ENCODE peak calls at places on chromosomes 3 and 15, in seven cellular contexts. One of them, this sample, is unnamed.

GRCh38 chr15:90576711-90577389 is 47.1 kb downstream of the CRTC3 start:
- DNase-seq in hepatocyte: no peak
- DNase-seq in progenitor cell of endocrine pancreas: no peak
- DNase-seq in fibroblast of the aortic adventitia: no peak
- DNase-seq in WTC11: no peak
- DNase-seq in psoas muscle: no peak
- DNase-seq in tibial nerve: no peak
- DNase-seq in this sample: no peak

GRCh38 chr3:123584988-123585937 is at the start of gene HACD2:
- DNase-seq in fibroblast of the aortic adventitia: peak
- DNase-seq in progenitor cell of endocrine pancreas: peak
- DNase-seq in tibial nerve: peak
- DNase-seq in WTC11: peak
- DNase-seq in psoas muscle: peak
- DNase-seq in hepatocyte: peak
- DNase-seq in this sample: peak

GRCh38 chr3:171753665-171754408 is 56.4 kb downstream of the PLD1 start:
- DNase-seq in psoas muscle: no peak
- DNase-seq in fibroblast of the aortic adventitia: peak
- DNase-seq in tibial nerve: no peak
- DNase-seq in hepatocyte: no peak
- DNase-seq in WTC11: no peak
- DNase-seq in progenitor cell of endocrine pancreas: no peak
- DNase-seq in this sample: peak

GRCh38 chr15:81052046-81052445 is 51.3 kb downstream of the TLNRD1 start:
- DNase-seq in hepatocyte: no peak
- DNase-seq in progenitor cell of endocrine pancreas: no peak
- DNase-seq in WTC11: no peak
- DNase-seq in psoas muscle: no peak
- DNase-seq in tibial nerve: no peak
- DNase-seq in fibroblast of the aortic adventitia: no peak
- DNase-seq in this sample: no peak

GRCh38 chr15:58260186-58260910 is 122.2 kb downstream of the AQP9 start:
- DNase-seq in fibroblast of the aortic adventitia: no peak
- DNase-seq in psoas muscle: no peak
- DNase-seq in tibial nerve: no peak
- DNase-seq in WTC11: no peak
- DNase-seq in progenitor cell of endocrine pancreas: no peak
- DNase-seq in hepatocyte: no peak
- DNase-seq in this sample: peak

GRCh38 chr15:63370764-63371163 is 10.9 kb downstream of the CA12 start:
- DNase-seq in progenitor cell of endocrine pancreas: no peak
- DNase-seq in WTC11: no peak
- DNase-seq in tibial nerve: no peak
- DNase-seq in psoas muscle: no peak
- DNase-seq in fibroblast of the aortic adventitia: no peak
- DNase-seq in hepatocyte: no peak
- DNase-seq in this sample: no peak

GRCh38 chr15:31306426-31307269 is 20.0 kb upstream of the KLF13 start:
- DNase-seq in hepatocyte: peak
- DNase-seq in psoas muscle: no peak
- DNase-seq in fibroblast of the aortic adventitia: no peak
- DNase-seq in progenitor cell of endocrine pancreas: no peak
- DNase-seq in tibial nerve: no peak
- DNase-seq in WTC11: peak
- DNase-seq in this sample: no peak

GRCh38 chr3:64621726-64622400 is 65.9 kb downstream of the ADAMTS9 start:
- DNase-seq in psoas muscle: no peak
- DNase-seq in WTC11: no peak
- DNase-seq in hepatocyte: no peak
- DNase-seq in fibroblast of the aortic adventitia: peak
- DNase-seq in tibial nerve: no peak
- DNase-seq in progenitor cell of endocrine pancreas: no peak
- DNase-seq in this sample: no peak

GRCh38 chr3:169146112-169146665 is 517.3 kb downstream of the MECOM start:
- DNase-seq in psoas muscle: peak
- DNase-seq in progenitor cell of endocrine pancreas: peak
- DNase-seq in fibroblast of the aortic adventitia: peak
- DNase-seq in WTC11: peak
- DNase-seq in hepatocyte: peak
- DNase-seq in tibial nerve: no peak
- DNase-seq in this sample: peak

GRCh38 chr3:106839576-106840280 is 537.5 kb upstream of the CCDC54 start:
- DNase-seq in fibroblast of the aortic adventitia: peak
- DNase-seq in progenitor cell of endocrine pancreas: no peak
- DNase-seq in hepatocyte: no peak
- DNase-seq in psoas muscle: no peak
- DNase-seq in WTC11: no peak
- DNase-seq in tibial nerve: no peak
- DNase-seq in this sample: peak

GRCh38 chr15:55764398-55764797 is 21.4 kb upstream of the PRTG start:
- DNase-seq in fibroblast of the aortic adventitia: no peak
- DNase-seq in hepatocyte: no peak
- DNase-seq in WTC11: no peak
- DNase-seq in progenitor cell of endocrine pancreas: no peak
- DNase-seq in psoas muscle: no peak
- DNase-seq in tibial nerve: no peak
- DNase-seq in this sample: no peak

GRCh38 chr3:118636841-118637240 is 397.8 kb downstream of the IGSF11 start:
- DNase-seq in progenitor cell of endocrine pancreas: no peak
- DNase-seq in psoas muscle: no peak
- DNase-seq in fibroblast of the aortic adventitia: no peak
- DNase-seq in WTC11: no peak
- DNase-seq in tibial nerve: no peak
- DNase-seq in hepatocyte: peak
- DNase-seq in this sample: no peak

DNA sequence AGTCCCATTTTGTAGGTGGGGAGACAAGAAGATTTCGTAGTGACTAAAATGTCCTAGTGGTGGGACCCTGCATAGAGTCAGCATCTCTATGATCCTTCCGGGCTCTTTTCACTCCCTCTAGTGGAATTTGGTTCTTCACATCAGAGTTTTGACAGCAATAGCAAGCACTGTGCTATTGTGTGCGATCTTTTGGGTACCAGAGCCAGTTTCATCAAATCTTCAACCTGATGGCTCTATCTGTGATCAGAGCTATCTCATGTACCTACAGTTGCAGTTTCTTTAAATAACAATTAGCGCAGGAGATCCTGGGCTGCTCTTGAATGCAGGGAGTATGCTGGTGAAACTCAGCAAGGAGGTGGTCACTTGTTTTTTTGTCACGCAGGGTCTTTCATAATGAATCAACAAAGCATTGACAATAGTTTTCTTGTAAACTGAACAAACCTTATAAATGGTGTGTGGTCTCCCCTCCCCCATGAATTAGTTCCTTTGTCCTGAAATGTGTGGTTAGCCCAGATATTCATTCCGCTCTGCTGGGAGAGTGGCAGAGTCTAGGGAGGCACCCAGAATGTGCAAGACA is 257.2 kb upstream of the SOX2 start:
- DNase-seq in progenitor cell of endocrine pancreas: no peak
- DNase-seq in WTC11: no peak
- DNase-seq in hepatocyte: no peak
- DNase-seq in fibroblast of the aortic adventitia: no peak
- DNase-seq in psoas muscle: no peak
- DNase-seq in tibial nerve: no peak
- DNase-seq in this sample: no peak
- TF ChIP-seq CTCF in progenitor cell of endocrine pancreas: no peak
- TF ChIP-seq CTCF in WTC11: no peak
- TF ChIP-seq CTCF in hepatocyte: no peak
- TF ChIP-seq CTCF in fibroblast of the aortic adventitia: no peak
- TF ChIP-seq CTCF in psoas muscle: no peak
- TF ChIP-seq CTCF in tibial nerve: no peak
- TF ChIP-seq CTCF in this sample: no peak

GRCh38 chr3:73094951-73095350 is 33.5 kb downstream of the EBLN2 start:
- DNase-seq in hepatocyte: peak
- DNase-seq in tibial nerve: no peak
- DNase-seq in fibroblast of the aortic adventitia: no peak
- DNase-seq in WTC11: peak
- DNase-seq in psoas muscle: no peak
- DNase-seq in progenitor cell of endocrine pancreas: no peak
- DNase-seq in this sample: no peak
- TF ChIP-seq CTCF in hepatocyte: no peak
- TF ChIP-seq CTCF in tibial nerve: no peak
- TF ChIP-seq CTCF in fibroblast of the aortic adventitia: no peak
- TF ChIP-seq CTCF in WTC11: no peak
- TF ChIP-seq CTCF in psoas muscle: no peak
- TF ChIP-seq CTCF in progenitor cell of endocrine pancreas: no peak
- TF ChIP-seq CTCF in this sample: no peak

DNA sequence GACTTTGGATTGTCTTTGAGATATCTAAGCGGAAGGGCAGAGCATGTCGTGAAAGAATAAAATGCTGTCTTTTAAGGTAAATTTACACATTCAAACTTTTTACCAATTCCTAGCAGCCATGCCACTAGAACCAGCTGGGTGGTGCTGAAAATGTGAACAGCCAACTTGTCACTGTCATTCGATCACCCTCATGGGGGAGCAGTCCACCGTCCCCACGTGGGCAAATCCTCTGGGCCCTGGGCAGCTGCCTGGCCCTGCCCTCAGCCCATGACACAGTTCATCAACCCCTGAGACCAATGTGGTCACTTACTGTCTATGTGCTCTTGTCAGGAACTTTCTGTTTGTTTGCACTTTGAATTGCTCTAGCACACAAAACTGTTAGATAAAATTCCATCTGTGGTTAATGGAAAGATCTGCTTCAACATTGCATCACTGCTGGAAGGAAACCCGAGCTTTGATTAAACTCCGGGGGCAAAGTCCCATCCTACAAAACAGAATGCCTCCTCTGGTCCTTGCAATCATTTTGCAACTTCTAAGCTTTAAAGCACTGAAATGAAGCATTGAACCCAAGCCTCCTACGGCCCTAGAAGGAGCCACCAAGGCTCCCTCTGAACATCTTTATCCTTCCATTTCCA is 50.1 kb downstream of the PCSK6 start:
- DNase-seq in fibroblast of the aortic adventitia: peak
- DNase-seq in WTC11: no peak
- DNase-seq in progenitor cell of endocrine pancreas: no peak
- DNase-seq in hepatocyte: peak
- DNase-seq in tibial nerve: peak
- DNase-seq in psoas muscle: peak
- DNase-seq in this sample: peak
- TF ChIP-seq CTCF in fibroblast of the aortic adventitia: no peak
- TF ChIP-seq CTCF in WTC11: no peak
- TF ChIP-seq CTCF in progenitor cell of endocrine pancreas: no peak
- TF ChIP-seq CTCF in hepatocyte: no peak
- TF ChIP-seq CTCF in tibial nerve: no peak
- TF ChIP-seq CTCF in psoas muscle: no peak
- TF ChIP-seq CTCF in this sample: no peak

DNA sequence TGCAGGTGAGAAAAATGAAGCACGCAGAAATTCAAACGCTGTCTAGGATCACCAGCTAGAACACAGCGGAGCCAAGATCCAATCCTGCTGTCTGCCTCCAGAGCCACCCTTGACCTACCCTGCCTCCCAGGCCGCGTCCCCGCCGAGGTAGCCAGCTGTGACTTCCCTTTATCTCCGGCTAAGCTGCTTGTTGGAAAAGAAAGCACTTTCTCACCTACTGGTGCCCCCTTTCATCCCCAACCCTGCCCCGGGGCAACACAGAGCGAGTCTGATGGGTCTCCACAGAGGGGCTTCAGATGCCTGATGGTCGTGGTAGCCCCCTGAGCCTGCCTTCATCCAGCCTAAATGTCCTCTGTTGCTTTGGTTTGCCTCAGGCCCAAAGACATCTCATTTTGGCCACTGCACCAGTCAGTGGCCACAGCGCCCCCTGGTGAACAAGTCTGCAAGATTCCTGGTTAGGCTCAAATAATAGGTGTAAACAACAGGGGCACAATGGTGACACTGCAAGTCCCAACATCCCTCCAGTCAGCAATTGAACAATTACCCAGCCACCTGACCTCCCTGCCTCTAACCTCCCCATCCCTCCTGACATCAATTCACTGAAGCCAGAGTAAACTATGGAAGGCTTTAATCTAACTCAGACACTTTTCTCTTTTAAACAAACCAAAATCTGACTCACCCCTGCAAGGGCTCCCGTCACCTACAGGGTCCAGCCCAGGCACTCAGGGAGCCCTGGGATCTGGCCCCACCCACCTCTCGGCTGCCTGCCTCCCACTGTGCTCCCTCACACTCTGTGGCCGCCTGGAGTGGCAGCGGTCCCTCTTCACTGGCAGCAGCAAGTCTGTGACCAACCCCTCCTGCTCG is 27.3 kb upstream of the BCL2L10 start:
- DNase-seq in tibial nerve: peak
- DNase-seq in progenitor cell of endocrine pancreas: peak
- DNase-seq in fibroblast of the aortic adventitia: peak
- DNase-seq in WTC11: peak
- DNase-seq in hepatocyte: peak
- DNase-seq in psoas muscle: peak
- DNase-seq in this sample: peak
- TF ChIP-seq CTCF in tibial nerve: peak
- TF ChIP-seq CTCF in progenitor cell of endocrine pancreas: peak
- TF ChIP-seq CTCF in fibroblast of the aortic adventitia: peak
- TF ChIP-seq CTCF in WTC11: peak
- TF ChIP-seq CTCF in hepatocyte: peak
- TF ChIP-seq CTCF in psoas muscle: peak
- TF ChIP-seq CTCF in this sample: peak

DNA sequence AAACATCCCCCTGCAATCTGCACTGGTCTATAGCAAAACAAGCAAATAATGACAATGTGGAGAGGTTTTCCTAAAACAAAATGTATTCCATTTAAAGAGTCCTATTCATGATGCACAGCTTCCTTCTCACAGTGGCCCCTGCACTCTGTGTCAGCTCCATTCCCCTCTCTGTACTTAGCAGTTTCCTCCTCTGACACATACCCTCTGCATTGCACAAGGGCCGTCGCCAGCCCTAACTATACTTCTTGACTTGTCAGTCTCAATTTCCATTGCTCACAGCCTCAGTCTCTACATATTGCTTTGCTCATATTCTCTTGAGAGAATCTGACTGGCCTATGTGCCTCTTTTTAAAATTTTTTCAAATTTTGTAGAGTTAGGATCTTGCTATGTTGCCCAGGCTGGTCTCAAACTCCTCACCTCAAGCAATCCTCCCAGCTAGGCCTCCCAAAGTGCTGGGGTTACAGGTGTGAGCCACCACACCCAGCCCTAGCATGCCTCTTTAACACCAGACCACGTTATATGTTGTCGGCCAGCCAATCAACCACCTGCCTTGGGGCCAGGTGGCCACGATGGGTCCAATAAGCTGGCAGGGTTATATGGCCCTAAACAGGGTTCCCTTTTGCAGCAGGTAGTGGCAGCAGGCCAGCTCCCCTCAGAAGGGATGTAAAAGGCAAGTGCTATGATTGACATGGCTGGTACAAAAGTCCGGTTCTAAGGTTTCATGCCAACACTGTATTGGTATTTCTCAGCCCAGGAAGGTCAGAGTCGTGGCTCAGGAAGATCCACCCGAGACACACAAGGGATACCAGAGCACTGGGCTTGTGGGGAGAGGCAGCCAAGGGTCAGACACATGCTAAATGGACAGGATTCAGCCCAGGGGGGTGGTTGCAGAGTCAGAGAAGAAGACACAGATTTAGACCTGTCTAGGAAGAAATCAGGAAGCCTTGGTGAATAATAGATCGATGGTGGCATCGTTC is 59.0 kb upstream of the SMAD3 start:
- DNase-seq in progenitor cell of endocrine pancreas: no peak
- DNase-seq in WTC11: no peak
- DNase-seq in hepatocyte: no peak
- DNase-seq in fibroblast of the aortic adventitia: no peak
- DNase-seq in psoas muscle: no peak
- DNase-seq in tibial nerve: no peak
- DNase-seq in this sample: no peak
- TF ChIP-seq CTCF in progenitor cell of endocrine pancreas: no peak
- TF ChIP-seq CTCF in WTC11: no peak
- TF ChIP-seq CTCF in hepatocyte: no peak
- TF ChIP-seq CTCF in fibroblast of the aortic adventitia: no peak
- TF ChIP-seq CTCF in psoas muscle: no peak
- TF ChIP-seq CTCF in tibial nerve: no peak
- TF ChIP-seq CTCF in this sample: no peak